ENCODE peak calls at places on chromosomes 1 and 21, in ten cellular contexts. O is cardiac muscle cell, J is esophagus squamous epithelium, A is upper lobe of right lung, F is choroid plexus epithelial cell, V is fibroblast of mammary gland, X is neural progenitor cell, C is AG04450, Q is epithelial cell of esophagus, L is lung. H is an unnamed sample.

GRCh38 chr1:175250027-175250426 is 57.5 kb upstream of the KIAA0040 start:
- DNase-seq in O (no peak), J (no peak), A (no peak), F (no peak), V (no peak), X (peak; percentile 55), C (no peak), Q (peak; percentile 26), L (no peak), H (no peak)

GRCh38 chr1:119316870-119317416 is 51.6 kb upstream of the HAO2 start:
- DNase-seq in O (no peak), J (no peak), A (no peak), F (no peak), V (no peak), X (peak; percentile 36), C (no peak), Q (no peak), L (no peak), H (no peak)

GRCh38 chr1:89872567-89872966 is 51.7 kb downstream of the LRRC8D start:
- DNase-seq in O (no peak), J (no peak), A (no peak), F (no peak), V (no peak), X (no peak), C (no peak), Q (no peak), L (no peak), H (no peak)

GRCh38 chr1:109877320-109877771 is 33.3 kb upstream of the CSF1 start:
- DNase-seq in O (peak; percentile 47), J (no peak), A (peak; percentile 81), F (peak; percentile 93), V (peak; percentile 95), X (peak; percentile 81), C (peak; percentile 79), Q (peak; percentile 53), L (peak; percentile 70), H (no peak)

GRCh38 chr1:53395671-53396215 is 63.5 kb upstream of the DMRTB1 start:
- DNase-seq in O (no peak), J (no peak), A (no peak), F (no peak), V (no peak), X (no peak), C (no peak), Q (no peak), L (no peak), H (no peak)

GRCh38 chr1:192615055-192615454 is 20.9 kb upstream of the RGS13 start:
- DNase-seq in O (no peak), J (no peak), A (no peak), F (no peak), V (no peak), X (no peak), C (no peak), Q (no peak), L (no peak), H (no peak)

GRCh38 chr1:50707824-50708223 is 252.2 kb downstream of the FAF1 start:
- DNase-seq in O (no peak), J (no peak), A (no peak), F (no peak), V (no peak), X (no peak), C (no peak), Q (no peak), L (no peak), H (no peak)

GRCh38 chr21:33403786-33404571 is 766 bp downstream of the IFNGR2 start:
- DNase-seq in O (peak; percentile 69), J (no peak), A (peak; percentile 85), F (peak; percentile 65), V (peak; percentile 35), X (peak; percentile 68), C (no peak), Q (peak; percentile 38), L (peak; percentile 54), H (peak; percentile 8)

GRCh38 chr21:29376556-29376955 is 77.8 kb downstream of the BACH1 start:
- DNase-seq in O (peak; percentile 42), J (no peak), A (peak; percentile 69), F (peak; percentile 50), V (peak; percentile 43), X (peak; percentile 70), C (no peak), Q (peak; percentile 32), L (peak; percentile 31), H (no peak)

GRCh38 chr1:207799989-207800648 is 48.3 kb downstream of the CD46 start:
- DNase-seq in O (no peak), J (no peak), A (no peak), F (no peak), V (no peak), X (no peak), C (no peak), Q (no peak), L (peak; percentile 28), H (no peak)

GRCh38 chr1:182626527-182626926 is 22.3 kb upstream of the RGS16 start:
- DNase-seq in O (no peak), J (no peak), A (no peak), F (no peak), V (no peak), X (no peak), C (no peak), Q (peak; percentile 24), L (no peak), H (no peak)

GRCh38 chr1:245657371-245657770 is 502.6 kb downstream of the KIF26B start:
- DNase-seq in O (no peak), J (no peak), A (no peak), F (no peak), V (no peak), X (no peak), C (no peak), Q (no peak), L (no peak), H (no peak)

GRCh38 chr1:183129921-183130675 is 56.0 kb upstream of the LAMC2 start:
- DNase-seq in O (no peak), J (no peak), A (no peak), F (no peak), V (no peak), X (no peak), C (no peak), Q (no peak), L (no peak), H (no peak)

GRCh38 chr1:36349839-36350238 is 26.4 kb upstream of the EVA1B start:
- DNase-seq in O (no peak), J (no peak), A (no peak), F (peak; percentile 37), V (peak; percentile 24), X (no peak), C (no peak), Q (no peak), L (no peak), H (no peak)

GRCh38 chr1:200258447-200259375 is 151.1 kb downstream of the ZNF281 start:
- DNase-seq in O (no peak), J (no peak), A (no peak), F (peak; percentile 59), V (peak; percentile 33), X (no peak), C (no peak), Q (peak; percentile 48), L (no peak), H (no peak)
- TF ChIP-seq CTCF in O (peak; percentile 56), J (peak; percentile 27), A (peak; percentile 39), F (peak; percentile 69), V (peak; percentile 60), X (peak; percentile 46), C (peak; percentile 62), Q (peak; percentile 55), L (no peak), H (peak; percentile 51)

DNA sequence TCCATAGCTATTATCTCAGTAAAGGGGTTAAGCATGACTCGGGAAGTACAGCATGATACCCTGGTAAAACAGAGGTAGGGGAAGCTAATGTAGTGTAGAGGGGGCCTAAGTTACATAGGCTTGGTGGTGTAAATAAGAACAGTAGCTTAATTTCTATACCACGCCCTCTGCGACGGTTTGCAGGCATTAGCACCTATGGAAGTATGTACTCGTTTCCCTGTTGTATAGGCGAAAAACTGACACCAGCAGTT is 470 bp upstream of the NAXE start:
- DNase-seq in O (no peak), J (no peak), A (no peak), F (no peak), V (no peak), X (no peak), C (no peak), Q (no peak), L (no peak), H (no peak)
- H3K4me3 ChIP-seq in O (peak overlapping the region; percentile 83), J (peak overlapping the region; percentile 63), A (peak overlapping the region; percentile 91), F (peak overlapping the region; percentile 89), V (peak overlapping the region; percentile 76), X (peak overlapping the region; percentile 82), C (peak overlapping the region; percentile 84), Q (peak overlapping the region; percentile 74), L (peak overlapping the region; percentile 54), H (peak overlapping the region; percentile 75)

GRCh38 chr1:218281285-218281684 is 3.8 kb upstream of the RRP15 start:
- DNase-seq in O (no peak), J (no peak), A (no peak), F (no peak), V (peak; percentile 8), X (no peak), C (no peak), Q (no peak), L (no peak), H (no peak)
- TF ChIP-seq CTCF in O (no peak), J (no peak), A (no peak), F (no peak), V (no peak), X (no peak), C (no peak), Q (no peak), L (no peak), H (peak; percentile 34)

DNA sequence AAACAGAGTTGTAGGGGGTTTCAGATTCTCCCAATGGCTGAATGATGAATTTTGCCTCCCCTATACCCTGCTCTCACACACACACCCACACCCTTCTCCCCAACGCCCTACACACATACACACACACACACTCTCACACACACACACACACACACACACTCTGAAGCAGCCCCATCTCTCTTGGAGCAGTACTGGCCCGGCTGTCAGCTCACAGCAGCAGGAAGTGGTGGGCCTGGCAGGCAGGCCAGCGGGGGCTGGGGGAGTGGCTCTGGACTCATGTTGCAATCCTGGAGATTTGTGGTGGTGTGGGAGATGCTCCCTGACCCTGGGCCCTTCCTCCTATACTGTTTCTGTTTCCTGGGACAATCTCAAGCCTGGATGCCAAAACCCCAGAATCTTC is 2.2 kb downstream of the IKBKE start:
- DNase-seq in O (no peak), J (no peak), A (peak; percentile 80), F (peak; percentile 94), V (peak; percentile 80), X (peak; percentile 42), C (peak; percentile 69), Q (peak; percentile 49), L (no peak), H (no peak)
- H3K4me3 ChIP-seq in O (no peak overlapping the region), J (no peak overlapping the region), A (peak overlapping the region; percentile 8), F (peak overlapping the region; percentile 14), V (no peak overlapping the region), X (no peak overlapping the region), C (peak overlapping the region; percentile 98), Q (no peak overlapping the region), L (no peak overlapping the region), H (no peak overlapping the region)

GRCh38 chr1:31458287-31458896 is 45.4 kb downstream of the SERINC2 start:
- DNase-seq in O (no peak), J (no peak), A (no peak), F (no peak), V (no peak), X (no peak), C (no peak), Q (no peak), L (no peak), H (no peak)

DNA sequence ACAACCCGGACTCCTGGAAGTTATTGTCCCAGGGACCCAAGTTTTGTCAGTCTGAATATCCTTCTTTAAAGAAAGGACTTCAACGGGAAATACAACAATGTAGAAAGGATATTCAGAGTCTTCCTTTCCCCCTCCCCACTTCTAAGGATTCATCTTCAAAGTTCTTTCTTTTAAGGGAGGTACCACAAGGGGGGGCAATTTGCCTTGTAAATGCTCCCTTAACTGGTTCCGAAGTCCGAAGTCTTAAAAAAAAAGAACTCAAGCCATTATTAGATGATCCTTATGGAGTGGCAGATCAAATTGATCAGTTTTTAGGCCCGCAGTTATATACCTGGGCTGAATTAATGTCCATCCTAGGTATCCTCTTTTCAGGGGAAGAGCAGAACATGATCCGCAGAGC is 47.0 kb downstream of the SERINC2 start:
- DNase-seq in O (no peak), J (no peak), A (no peak), F (peak; percentile 49), V (peak; percentile 60), X (peak; percentile 68), C (no peak), Q (no peak), L (no peak), H (peak; percentile 32)
- TF ChIP-seq CTCF in O (peak; percentile 32), J (no peak), A (peak; percentile 30), F (peak; percentile 39), V (peak; percentile 40), X (peak; percentile 66), C (peak; percentile 42), Q (no peak), L (peak; percentile 5), H (peak; percentile 35)